ENCODE peak calls at places on chromosome 2, in seven cellular contexts. V, G, N, U, X, D and T are unnamed samples. For H3K9me3 and H3K4me1, the result is how much of the 10 kb centered on the place peaks cover.

GRCh38 chr2:68357608-68358337 is 7.3 kb upstream of the PLEK start:
- DNase-seq in V (peak), G (no peak), N (peak), U (peak), X (peak), D (no peak), T (peak)

GRCh38 chr2:57542081-57542480 is 504.5 kb upstream of the VRK2 start:
- DNase-seq in V (no peak), G (no peak), N (no peak), U (no peak), X (no peak), D (no peak), T (no peak)

GRCh38 chr2:45743531-45744391 is 92.3 kb downstream of the PRKCE start:
- DNase-seq in V (peak), G (no peak), N (peak), U (peak), X (peak), D (peak), T (peak)

GRCh38 chr2:241035142-241035817 is 36.9 kb downstream of the SNED1 start:
- DNase-seq in V (peak), G (no peak), N (no peak), U (no peak), X (no peak), D (peak), T (no peak)

GRCh38 chr2:86044614-86045013 is 61.1 kb downstream of the POLR1A start:
- DNase-seq in V (peak), G (no peak), N (no peak), U (no peak), X (no peak), D (peak), T (no peak)

GRCh38 chr2:239626971-239627598 is 226.3 kb upstream of the HDAC4 start:
- DNase-seq in V (no peak), G (no peak), N (no peak), U (no peak), X (no peak), D (no peak), T (no peak)

GRCh38 chr2:71558300-71559051 is 105.1 kb downstream of the DYSF start:
- DNase-seq in V (no peak), G (peak), N (no peak), U (no peak), X (peak), D (no peak), T (no peak)

GRCh38 chr2:148978026-148978685 is 60.3 kb upstream of the LYPD6B start:
- DNase-seq in V (no peak), G (no peak), N (no peak), U (no peak), X (no peak), D (no peak), T (no peak)

GRCh38 chr2:37866535-37866934 is 58.6 kb upstream of the RMDN2 start:
- DNase-seq in V (no peak), G (no peak), N (peak), U (no peak), X (no peak), D (no peak), T (no peak)

GRCh38 chr2:25280066-25280687 is 61.5 kb downstream of the DNMT3A start:
- DNase-seq in V (no peak), G (no peak), N (no peak), U (no peak), X (no peak), D (no peak), T (no peak)

GRCh38 chr2:168278424-168278888 is 31.1 kb upstream of the STK39 start:
- DNase-seq in V (no peak), G (no peak), N (no peak), U (no peak), X (no peak), D (no peak), T (no peak)

GRCh38 chr2:239917128-239917956 is 107.8 kb downstream of the NDUFA10 start:
- DNase-seq in V (no peak), G (no peak), N (no peak), U (no peak), X (no peak), D (no peak), T (no peak)

GRCh38 chr2:48228345-48228684 is 301.6 kb upstream of the STON1 start:
- DNase-seq in V (no peak), G (no peak), N (no peak), U (no peak), X (no peak), D (no peak), T (no peak)

GRCh38 chr2:155054712-155055111 is 356.2 kb downstream of the KCNJ3 start:
- DNase-seq in V (no peak), G (no peak), N (no peak), U (no peak), X (no peak), D (no peak), T (no peak)

GRCh38 chr2:71882949-71883472 is 264.7 kb downstream of the CYP26B1 start:
- DNase-seq in V (peak), G (no peak), N (peak), U (peak), X (peak), D (peak), T (peak)

GRCh38 chr2:73359915-73360697 is 25.5 kb upstream of the ALMS1 start:
- DNase-seq in V (no peak), G (no peak), N (no peak), U (no peak), X (no peak), D (no peak), T (no peak)

GRCh38 chr2:71546777-71547281 is 93.5 kb downstream of the DYSF start:
- DNase-seq in V (no peak), G (no peak), N (no peak), U (no peak), X (no peak), D (peak), T (no peak)

GRCh38 chr2:233698740-233699139 is 6.0 kb downstream of the UGT1A6 start:
- DNase-seq in V (no peak), G (no peak), N (no peak), U (no peak), X (no peak), D (no peak), T (no peak)

GRCh38 chr2:233700028-233700635 is 7.4 kb downstream of the UGT1A6 start:
- DNase-seq in V (no peak), G (no peak), N (no peak), U (no peak), X (no peak), D (no peak), T (no peak)

GRCh38 chr2:233693963-233694362 is 1.3 kb downstream of the UGT1A6 start:
- DNase-seq in V (no peak), G (no peak), N (no peak), U (no peak), X (no peak), D (no peak), T (no peak)

GRCh38 chr2:233699424-233700027 is 6.8 kb downstream of the UGT1A6 start:
- DNase-seq in V (no peak), G (no peak), N (no peak), U (no peak), X (no peak), D (no peak), T (no peak)
- H3K9me3 ChIP-seq in V (under half), G (under half), N (under half), U (under half), X (under half), D (under half), T (under half)

DNA sequence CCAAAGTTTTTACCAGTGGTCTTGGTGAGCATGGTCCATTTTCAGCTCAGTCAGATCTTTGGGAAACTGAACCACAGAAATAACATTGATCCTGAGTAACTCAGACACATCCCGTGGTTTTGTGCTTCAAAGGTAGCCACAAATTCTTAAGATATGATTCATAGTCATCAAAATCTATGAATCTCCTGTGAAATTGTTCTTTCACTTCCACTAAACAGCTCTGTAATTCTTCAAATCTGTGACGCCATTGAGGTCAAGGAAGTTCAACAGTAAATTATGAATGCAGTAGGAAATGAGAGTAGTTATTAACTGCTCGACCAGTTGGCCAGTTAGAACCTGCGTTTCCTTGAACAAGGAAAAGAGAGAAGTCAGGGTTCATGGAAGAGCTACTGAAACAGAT is 147.2 kb downstream of the IRS1 start:
- DNase-seq in V (no peak), G (no peak), N (no peak), U (no peak), X (no peak), D (no peak), T (no peak)
- H3K4me1 ChIP-seq in V (under half), G (under half), N (under half), U (under half), X (under half), D (under half), T (half or more)

GRCh38 chr2:264493-265468 is at the start of gene ACP1:
- DNase-seq in V (peak), G (peak), N (peak), U (peak), X (peak), D (peak), T (peak)
- H3K9me3 ChIP-seq in V (under half), G (under half), N (under half), U (under half), X (under half), D (under half), T (under half)

DNA sequence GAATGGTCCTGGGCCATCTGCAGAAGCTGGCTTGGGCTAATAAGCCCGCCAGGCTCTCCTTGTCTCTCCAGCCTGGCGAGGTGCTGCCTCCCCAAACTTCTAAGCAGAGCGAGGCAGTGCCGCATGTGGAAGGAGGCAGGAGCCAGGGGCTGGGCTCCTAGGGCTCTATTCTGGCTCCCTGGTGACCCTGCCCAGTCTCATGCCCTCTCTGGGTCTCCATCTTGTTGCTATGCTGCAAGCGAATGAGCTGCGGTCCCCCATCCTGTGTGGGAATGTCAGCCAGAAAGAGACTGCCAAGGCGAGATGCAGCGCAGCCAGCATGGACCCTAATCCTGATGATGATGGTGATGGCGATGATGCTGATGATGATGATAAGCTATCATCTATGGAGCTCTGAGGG is 48.7 kb downstream of the TNS1 start:
- DNase-seq in V (no peak), G (no peak), N (no peak), U (no peak), X (no peak), D (peak), T (peak)
- H3K4me1 ChIP-seq in V (under half), G (half or more), N (half or more), U (under half), X (under half), D (half or more), T (half or more)

DNA sequence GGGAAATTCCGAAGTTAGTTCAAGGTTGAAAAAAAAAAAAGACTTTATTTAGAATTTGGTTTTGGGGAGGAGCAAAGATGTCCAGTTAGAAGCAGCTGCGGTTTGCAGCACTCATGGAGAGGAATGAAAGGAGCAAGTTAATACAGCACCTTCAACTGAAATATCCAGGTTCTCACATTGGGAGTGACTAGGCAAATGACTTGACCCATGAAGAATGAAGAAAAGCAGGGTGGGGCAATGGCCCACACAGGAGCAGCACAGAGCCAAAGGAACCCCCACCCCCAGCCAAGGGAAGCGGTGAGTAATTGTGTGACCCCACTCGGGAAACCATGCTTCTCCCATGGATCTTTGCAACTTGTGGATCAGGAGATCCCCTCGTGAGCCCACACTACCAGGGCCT is 32.8 kb downstream of the ZNF892 start:
- DNase-seq in V (no peak), G (no peak), N (no peak), U (no peak), X (no peak), D (no peak), T (no peak)
- H3K9me3 ChIP-seq in V (half or more), G (under half), N (under half), U (under half), X (under half), D (under half), T (half or more)

GRCh38 chr2:143607446-143608110 is 478.4 kb downstream of the ARHGAP15 start:
- DNase-seq in V (no peak), G (no peak), N (no peak), U (no peak), X (no peak), D (no peak), T (no peak)
- H3K4me1 ChIP-seq in V (under half), G (under half), N (under half), U (under half), X (under half), D (under half), T (under half)

GRCh38 chr2:132462242-132462641 is 45.6 kb downstream of the GPR39 start:
- DNase-seq in V (no peak), G (no peak), N (no peak), U (no peak), X (no peak), D (no peak), T (no peak)

GRCh38 chr2:132465917-132466316 is 49.3 kb downstream of the GPR39 start:
- DNase-seq in V (no peak), G (no peak), N (no peak), U (no peak), X (no peak), D (no peak), T (no peak)

GRCh38 chr2:132463719-132464118 is 47.1 kb downstream of the GPR39 start:
- DNase-seq in V (no peak), G (no peak), N (no peak), U (no peak), X (no peak), D (no peak), T (no peak)

GRCh38 chr2:132469095-132469494 is 52.5 kb downstream of the GPR39 start:
- DNase-seq in V (no peak), G (no peak), N (no peak), U (no peak), X (no peak), D (no peak), T (no peak)

DNA sequence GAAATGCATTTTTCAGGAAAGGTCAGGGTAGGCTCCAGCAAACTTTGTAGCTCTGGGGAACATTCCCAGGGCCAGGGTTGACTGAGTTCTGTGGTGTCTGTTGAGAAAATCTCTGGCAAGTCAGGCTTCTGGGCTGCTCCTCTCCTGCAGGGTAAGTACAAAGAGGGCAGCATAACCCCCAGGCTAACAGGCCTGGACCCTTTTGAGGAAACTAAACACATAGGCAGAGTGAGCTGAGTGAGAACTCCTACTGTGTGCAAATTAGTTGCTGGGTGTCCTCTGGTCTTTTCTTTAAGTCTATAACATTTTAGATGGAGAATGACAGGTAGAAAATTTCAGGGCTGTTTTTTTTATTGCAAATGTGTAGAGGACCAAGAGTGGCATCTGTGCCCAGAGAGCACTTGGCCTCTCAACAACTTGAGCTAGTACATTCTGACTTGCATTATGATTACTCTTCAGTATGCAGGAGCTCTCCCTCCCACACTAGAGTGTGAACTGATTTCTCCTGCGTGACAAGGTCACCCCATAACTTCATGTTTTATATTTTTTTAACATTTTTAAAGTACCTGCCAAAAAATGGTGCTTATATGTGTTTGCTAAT is 49.9 kb downstream of the GPR39 start:
- DNase-seq in V (no peak), G (no peak), N (no peak), U (no peak), X (no peak), D (no peak), T (no peak)
- H3K9me3 ChIP-seq in V (under half), G (under half), N (under half), U (under half), X (under half), D (under half), T (under half)

DNA sequence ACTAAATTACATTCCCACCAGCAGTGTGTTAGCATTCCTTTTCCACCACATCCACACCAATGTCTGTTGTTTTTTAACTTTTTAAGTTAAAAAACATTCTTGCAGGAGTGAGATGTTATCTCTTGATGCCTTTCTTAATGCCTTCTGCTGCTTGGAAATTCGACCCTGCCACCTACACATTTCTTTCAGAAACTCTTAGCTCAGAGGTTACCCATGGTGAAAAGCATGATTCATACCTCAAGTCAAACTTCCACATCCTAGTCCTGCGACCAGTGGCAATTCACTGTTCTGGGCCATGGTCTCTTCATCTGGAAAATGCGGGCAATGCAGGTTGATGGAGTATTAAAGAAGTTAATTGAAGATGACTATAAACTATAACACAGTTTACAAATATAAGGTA is 12.7 kb upstream of the HNMT start:
- DNase-seq in V (no peak), G (no peak), N (no peak), U (no peak), X (no peak), D (no peak), T (no peak)
- H3K4me1 ChIP-seq in V (under half), G (under half), N (under half), U (under half), X (under half), D (under half), T (under half)

GRCh38 chr2:22194218-22194617 is 1070.5 kb downstream of the TDRD15 start:
- DNase-seq in V (no peak), G (no peak), N (no peak), U (no peak), X (no peak), D (no peak), T (no peak)

DNA sequence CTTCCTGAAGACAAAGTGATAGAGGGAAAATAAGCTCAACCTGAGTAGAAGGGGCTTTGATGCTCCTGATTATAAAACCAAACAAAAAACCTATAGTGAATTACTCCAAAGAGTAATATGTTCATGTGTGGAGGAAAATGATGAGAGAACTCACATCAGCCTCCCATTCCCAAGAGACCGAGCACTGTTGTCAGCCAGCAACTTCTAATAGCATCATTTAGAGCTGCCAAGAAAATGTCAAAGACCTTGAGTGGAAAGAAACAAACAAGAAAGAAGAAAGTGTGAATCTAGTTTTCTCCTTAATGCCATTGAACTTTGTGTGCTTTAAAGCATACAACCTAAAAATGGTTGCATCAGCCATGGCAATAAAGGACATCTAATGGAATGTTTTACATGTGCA is 1066.1 kb downstream of the TDRD15 start:
- DNase-seq in V (no peak), G (no peak), N (no peak), U (no peak), X (no peak), D (no peak), T (no peak)
- H3K9me3 ChIP-seq in V (under half), G (under half), N (under half), U (under half), X (under half), D (under half), T (under half)

GRCh38 chr2:136213836-136214235 is 95.9 kb upstream of the CXCR4 start:
- DNase-seq in V (no peak), G (no peak), N (no peak), U (no peak), X (no peak), D (no peak), T (no peak)

GRCh38 chr2:136214284-136214683 is 96.3 kb upstream of the CXCR4 start:
- DNase-seq in V (no peak), G (no peak), N (no peak), U (no peak), X (no peak), D (no peak), T (no peak)

GRCh38 chr2:136216073-136216472 is 98.1 kb upstream of the CXCR4 start:
- DNase-seq in V (no peak), G (no peak), N (no peak), U (no peak), X (no peak), D (no peak), T (no peak)

GRCh38 chr2:136215449-136215848 is 97.5 kb upstream of the CXCR4 start:
- DNase-seq in V (no peak), G (no peak), N (no peak), U (no peak), X (no peak), D (no peak), T (no peak)

GRCh38 chr2:136214801-136215200 is 96.9 kb upstream of the CXCR4 start:
- DNase-seq in V (no peak), G (no peak), N (no peak), U (no peak), X (no peak), D (no peak), T (no peak)
- H3K4me1 ChIP-seq in V (under half), G (half or more), N (under half), U (under half), X (under half), D (under half), T (under half)